ENCODE peak calls at places on chromosome 11, in six cellular contexts. H is A549, G is uterus, O is right lobe of liver, X is sigmoid colon, Z is IMR-90. A is an unnamed sample.

GRCh38 chr11:35144103-35144741 is 5.3 kb downstream of the CD44 start:
- DNase-seq in H (no peak), G (no peak), O (no peak), X (no peak), Z (peak), A (no peak)

GRCh38 chr11:86050310-86050709 is 18.6 kb downstream of the PICALM start:
- DNase-seq in H (no peak), G (no peak), O (no peak), X (no peak), Z (no peak), A (no peak)

GRCh38 chr11:12687740-12688139 is 13.5 kb downstream of the TEAD1 start:
- DNase-seq in H (no peak), G (no peak), O (no peak), X (no peak), Z (no peak), A (no peak)

GRCh38 chr11:36751996-36752395 is 154.0 kb upstream of the RAG2 start:
- DNase-seq in H (no peak), G (no peak), O (no peak), X (no peak), Z (no peak), A (no peak)

GRCh38 chr11:11512090-11512489 is 109.7 kb downstream of the GALNT18 start:
- DNase-seq in H (no peak), G (no peak), O (no peak), X (no peak), Z (no peak), A (no peak)

GRCh38 chr11:99240192-99241030 is 219.7 kb downstream of the CNTN5 start:
- DNase-seq in H (peak), G (no peak), O (no peak), X (no peak), Z (no peak), A (no peak)

GRCh38 chr11:102144357-102145342 is 34.4 kb downstream of the YAP1 start:
- DNase-seq in H (no peak), G (no peak), O (peak), X (no peak), Z (peak), A (no peak)

GRCh38 chr11:102780491-102780918 is at the start of gene MMP10:
- DNase-seq in H (peak), G (no peak), O (no peak), X (no peak), Z (peak), A (no peak)

GRCh38 chr11:92811341-92811740 is 158.1 kb upstream of the MTNR1B start:
- DNase-seq in H (no peak), G (no peak), O (no peak), X (no peak), Z (no peak), A (no peak)

GRCh38 chr11:16876840-16877239 is 137.4 kb downstream of the PLEKHA7 start:
- DNase-seq in H (no peak), G (no peak), O (no peak), X (no peak), Z (no peak), A (no peak)

GRCh38 chr11:75851203-75851602 is 36.2 kb downstream of the UVRAG start:
- DNase-seq in H (no peak), G (no peak), O (no peak), X (no peak), Z (no peak), A (peak)

GRCh38 chr11:114291847-114292680 is 4.1 kb upstream of the NNMT start:
- DNase-seq in H (peak), G (no peak), O (no peak), X (no peak), Z (peak), A (no peak)

GRCh38 chr11:65786786-65787636 is at the start of gene OVOL1:
- DNase-seq in H (no peak), G (no peak), O (no peak), X (no peak), Z (no peak), A (no peak)

GRCh38 chr11:65947133-65947532 is 1.9 kb downstream of the TSGA10IP start:
- DNase-seq in H (no peak), G (no peak), O (no peak), X (no peak), Z (no peak), A (no peak)

GRCh38 chr11:116723511-116723910 is 49.3 kb downstream of the BUD13 start:
- DNase-seq in H (no peak), G (no peak), O (no peak), X (no peak), Z (no peak), A (no peak)

GRCh38 chr11:27839226-27839913 is 139.1 kb upstream of the BDNF start:
- DNase-seq in H (peak), G (no peak), O (no peak), X (no peak), Z (peak), A (no peak)

GRCh38 chr11:6249822-6250555 is 9.6 kb upstream of the CCKBR start:
- DNase-seq in H (peak), G (peak), O (peak), X (no peak), Z (peak), A (peak)

GRCh38 chr11:47123094-47123493 is 53.6 kb downstream of the ARFGAP2 start:
- DNase-seq in H (no peak), G (no peak), O (no peak), X (no peak), Z (no peak), A (no peak)

GRCh38 chr11:112977620-112978212 is 16.5 kb downstream of the NCAM1 start:
- DNase-seq in H (no peak), G (peak), O (no peak), X (peak), Z (peak), A (peak)

GRCh38 chr11:37394236-37394870 is 796.3 kb upstream of the RAG2 start:
- DNase-seq in H (peak), G (no peak), O (no peak), X (no peak), Z (no peak), A (no peak)

GRCh38 chr11:16942342-16942741 is 71.9 kb downstream of the PLEKHA7 start:
- DNase-seq in H (no peak), G (no peak), O (no peak), X (no peak), Z (no peak), A (no peak)

GRCh38 chr11:44680982-44681597 is 45.7 kb upstream of the TSPAN18 start:
- DNase-seq in H (no peak), G (no peak), O (no peak), X (no peak), Z (no peak), A (no peak)

GRCh38 chr11:15114501-15115475 is at the start of gene INSC:
- DNase-seq in H (no peak), G (no peak), O (peak), X (no peak), Z (peak), A (no peak)

GRCh38 chr11:32858731-32859130 is 29.0 kb downstream of the PRRG4 start:
- DNase-seq in H (peak), G (no peak), O (no peak), X (no peak), Z (no peak), A (no peak)

GRCh38 chr11:1933416-1934325 is 13.5 kb upstream of the MRPL23 start:
- DNase-seq in H (no peak), G (peak), O (peak), X (no peak), Z (no peak), A (no peak)

GRCh38 chr11:34359548-34359891 is 1.7 kb upstream of the ABTB2 start:
- DNase-seq in H (no peak), G (no peak), O (no peak), X (no peak), Z (no peak), A (no peak)

GRCh38 chr11:88292156-88292844 is 45.2 kb downstream of the CTSC start:
- DNase-seq in H (peak), G (no peak), O (peak), X (no peak), Z (peak), A (peak)

GRCh38 chr11:35354644-35355043 is 64.7 kb downstream of the SLC1A2 start:
- DNase-seq in H (no peak), G (no peak), O (no peak), X (no peak), Z (peak), A (no peak)

GRCh38 chr11:88494857-88495256 is 157.3 kb upstream of the CTSC start:
- DNase-seq in H (peak), G (no peak), O (no peak), X (no peak), Z (no peak), A (no peak)

GRCh38 chr11:1994121-1994520 is 3.5 kb downstream of the H19 start:
- DNase-seq in H (no peak), G (no peak), O (peak), X (peak), Z (no peak), A (peak)

GRCh38 chr11:116901211-116901610 is 63.8 kb upstream of the APOA1 start:
- DNase-seq in H (no peak), G (no peak), O (no peak), X (no peak), Z (no peak), A (no peak)

GRCh38 chr11:17703951-17704350 is 15.4 kb upstream of the MYOD1 start:
- DNase-seq in H (peak), G (no peak), O (no peak), X (no peak), Z (peak), A (no peak)

GRCh38 chr11:79258606-79259005 is 182.2 kb downstream of the TENM4 start:
- DNase-seq in H (no peak), G (no peak), O (no peak), X (no peak), Z (peak), A (no peak)

GRCh38 chr11:100639140-100639539 is 47.9 kb upstream of the ARHGAP42 start:
- DNase-seq in H (peak), G (no peak), O (peak), X (no peak), Z (peak), A (no peak)

GRCh38 chr11:117908261-117908895 is 20.8 kb downstream of the TMPRSS13 start:
- DNase-seq in H (no peak), G (no peak), O (no peak), X (peak), Z (no peak), A (no peak)

GRCh38 chr11:119318240-119319135 is 1.6 kb upstream of the MCAM start:
- DNase-seq in H (no peak), G (no peak), O (no peak), X (peak), Z (peak), A (peak)

GRCh38 chr11:110712643-110713468 is 619 bp upstream of the ARHGAP20 start:
- DNase-seq in H (no peak), G (peak), O (peak), X (peak), Z (peak), A (peak)

DNA sequence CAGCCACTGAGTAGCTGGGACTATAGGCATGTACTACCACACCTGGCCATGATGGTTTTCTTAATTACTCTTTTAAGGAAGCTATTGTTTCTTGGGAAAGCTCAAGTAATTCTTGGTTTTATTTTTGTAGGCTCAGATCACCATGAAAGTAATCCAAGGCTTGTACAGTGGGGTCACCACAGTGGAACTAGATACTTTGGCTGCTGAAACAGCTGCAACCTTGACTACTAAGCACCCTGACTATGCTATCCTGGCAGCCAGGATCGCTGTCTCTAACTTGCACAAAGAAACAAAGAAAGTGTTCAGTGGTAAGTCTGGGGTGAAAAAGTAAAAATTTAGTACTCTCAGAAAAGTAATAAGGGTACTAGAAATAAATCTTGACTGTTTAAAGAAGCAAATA is 11.3 kb downstream of the RRM1 start:
- DNase-seq in H (no peak), G (no peak), O (no peak), X (no peak), Z (no peak), A (no peak)
- TF ChIP-seq POLR2A in H (no peak), G (no peak), O (no peak), X (no peak), Z (no peak), A (no peak)

DNA sequence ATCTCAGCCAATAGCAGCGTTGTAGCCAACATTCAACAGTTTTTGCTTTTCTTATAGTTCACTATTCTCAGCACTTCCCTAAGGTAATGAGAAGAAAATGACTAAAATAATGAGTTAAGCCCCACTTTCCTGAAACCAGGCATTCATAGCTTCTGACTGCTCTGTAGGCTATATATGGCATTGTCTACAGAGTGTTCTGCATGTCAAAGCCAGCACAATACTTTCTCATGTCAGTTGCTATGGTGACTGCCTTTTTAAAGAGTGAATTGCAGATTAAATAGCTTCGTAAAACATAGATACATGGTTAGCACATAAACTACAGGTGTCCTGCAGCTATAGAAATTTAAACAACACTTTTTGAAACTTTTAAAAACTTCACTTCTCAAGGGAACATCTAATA is 1256.1 kb upstream of the CNTN5 start:
- DNase-seq in H (no peak), G (no peak), O (no peak), X (no peak), Z (no peak), A (no peak)
- H3K27ac ChIP-seq in H (no peak), G (no peak), O (no peak), X (no peak), Z (no peak), A (no peak)

GRCh38 chr11:69156218-69156639 is 494 bp downstream of the SMIM38 start:
- DNase-seq in H (no peak), G (no peak), O (no peak), X (no peak), Z (no peak), A (no peak)
- TF ChIP-seq POLR2A in H (no peak), G (no peak), O (no peak), X (no peak), Z (no peak), A (no peak)

GRCh38 chr11:73838443-73839122 is 38.1 kb downstream of the COA4 start:
- DNase-seq in H (no peak), G (no peak), O (no peak), X (no peak), Z (peak), A (no peak)
- H3K27ac ChIP-seq in H (no peak), G (no peak), O (no peak), X (no peak), Z (peak), A (no peak)

DNA sequence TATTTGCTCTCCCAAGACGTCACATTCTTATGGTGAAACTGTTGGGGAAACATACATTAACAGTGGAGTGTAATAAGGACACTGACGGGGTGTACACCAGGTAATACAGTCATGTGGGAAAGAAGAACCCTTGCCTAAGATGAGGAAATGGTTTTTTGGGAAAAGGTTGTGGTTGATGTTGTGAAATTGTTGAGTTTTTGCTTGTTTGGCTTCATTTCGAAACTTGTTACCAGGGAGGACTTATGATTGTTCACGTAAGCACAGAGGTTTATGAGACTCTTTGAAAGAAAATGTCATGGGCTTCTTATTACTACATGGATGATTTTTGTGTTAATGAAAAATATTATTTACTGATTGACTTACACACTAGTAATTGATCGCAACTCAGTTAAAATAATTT is 16.8 kb downstream of the ANO3 start:
- DNase-seq in H (no peak), G (no peak), O (no peak), X (no peak), Z (no peak), A (no peak)
- TF ChIP-seq POLR2A in H (no peak), G (no peak), O (no peak), X (no peak), Z (no peak), A (no peak)

GRCh38 chr11:124754309-124754708 is 2.3 kb upstream of the VSIG2 start:
- DNase-seq in H (no peak), G (no peak), O (no peak), X (no peak), Z (peak), A (no peak)
- H3K27ac ChIP-seq in H (no peak), G (no peak), O (no peak), X (no peak), Z (no peak), A (no peak)

A was measured in adrenal gland.